ENCODE peak calls at places on chromosomes 16 and 17, in five cellular contexts. I is IMR-90, X is astrocyte, G is esophagus squamous epithelium, U is upper lobe of right lung. B is an unnamed sample.

GRCh38 chr17:66313995-66314659 is 11.7 kb downstream of the PRKCA start:
- DNase-seq in I (no peak), X (no peak), G (no peak), U (no peak), B (no peak)

GRCh38 chr17:59846391-59847165 is 46.2 kb downstream of the TUBD1 start:
- DNase-seq in I (peak; percentile 94), X (peak; percentile 90), G (no peak), U (peak; percentile 71), B (peak; percentile 87)

GRCh38 chr16:89117239-89117974 is 23.8 kb downstream of the ACSF3 start:
- DNase-seq in I (no peak), X (no peak), G (no peak), U (peak; percentile 34), B (no peak)

GRCh38 chr17:43418441-43419374 is 19.9 kb downstream of the ARL4D start:
- DNase-seq in I (peak; percentile 92), X (peak; percentile 90), G (no peak), U (no peak), B (peak; percentile 35)

GRCh38 chr17:81397314-81398169 is 2.3 kb downstream of the BAHCC1 start:
- DNase-seq in I (peak; percentile 62), X (no peak), G (no peak), U (no peak), B (peak; percentile 74)

GRCh38 chr17:16313159-16314090 is 39.8 kb downstream of the CENPV start:
- DNase-seq in I (peak; percentile 88), X (peak; percentile 64), G (no peak), U (no peak), B (no peak)

GRCh38 chr17:8226536-8227237 is 16.3 kb upstream of the AURKB start:
- DNase-seq in I (peak; percentile 91), X (peak; percentile 83), G (no peak), U (peak; percentile 69), B (peak; percentile 93)

GRCh38 chr17:81513669-81514484 is 1.3 kb upstream of the ACTG1 start:
- DNase-seq in I (peak; percentile 68), X (peak; percentile 64), G (no peak), U (peak; percentile 86), B (peak; percentile 87)

GRCh38 chr16:67669499-67670101 is 3.0 kb downstream of the C16orf86 start:
- DNase-seq in I (no peak), X (no peak), G (no peak), U (no peak), B (no peak)

GRCh38 chr16:84739349-84740124 is 39.7 kb downstream of the USP10 start:
- DNase-seq in I (peak; percentile 97), X (peak; percentile 92), G (no peak), U (no peak), B (no peak)

GRCh38 chr16:24146523-24146922 is 109.6 kb upstream of the CACNG3 start:
- DNase-seq in I (no peak), X (peak; percentile 30), G (no peak), U (no peak), B (peak; percentile 39)

GRCh38 chr17:51439395-51440229 is 179.3 kb downstream of the UTP18 start:
- DNase-seq in I (no peak), X (no peak), G (no peak), U (no peak), B (no peak)

GRCh38 chr16:84397090-84397489 is 28.8 kb downstream of the ATP2C2 start:
- DNase-seq in I (no peak), X (no peak), G (no peak), U (peak; percentile 51), B (no peak)

GRCh38 chr16:77599793-77600415 is 122.4 kb upstream of the NUDT7 start:
- DNase-seq in I (peak; percentile 47), X (peak; percentile 20), G (no peak), U (no peak), B (peak; percentile 55)

GRCh38 chr16:73126453-73126853 is 78.5 kb upstream of the ZFHX3 start:
- DNase-seq in I (peak; percentile 61), X (peak; percentile 61), G (no peak), U (no peak), B (peak; percentile 98)

GRCh38 chr16:85437161-85438052 is 175.7 kb upstream of the GSE1 start:
- DNase-seq in I (no peak), X (no peak), G (no peak), U (no peak), B (peak; percentile 45)

GRCh38 chr16:83441523-83441922 is 366.3 kb upstream of the HSBP1 start:
- DNase-seq in I (peak; percentile 10), X (peak; percentile 6), G (no peak), U (no peak), B (no peak)

GRCh38 chr16:12095275-12096161 is 119.0 kb downstream of the SNX29 start:
- DNase-seq in I (peak; percentile 62), X (peak; percentile 47), G (no peak), U (peak; percentile 82), B (peak; percentile 73)

GRCh38 chr16:83137326-83137770 is 510.6 kb downstream of the CDH13 start:
- DNase-seq in I (peak; percentile 83), X (peak; percentile 93), G (no peak), U (no peak), B (peak; percentile 89)

GRCh38 chr16:87161822-87162676 is 155.1 kb downstream of the C16orf95 start:
- DNase-seq in I (no peak), X (no peak), G (no peak), U (peak; percentile 28), B (no peak)

GRCh38 chr16:81723098-81723723 is 55.9 kb upstream of the PLCG2 start:
- DNase-seq in I (peak; percentile 80), X (peak; percentile 64), G (no peak), U (no peak), B (peak; percentile 90)

GRCh38 chr17:17942846-17943245 is 29.4 kb downstream of the TOM1L2 start:
- DNase-seq in I (peak; percentile 62), X (peak; percentile 58), G (no peak), U (no peak), B (peak; percentile 47)

GRCh38 chr16:17360810-17361209 is 110.0 kb downstream of the XYLT1 start:
- DNase-seq in I (no peak), X (no peak), G (no peak), U (no peak), B (no peak)

GRCh38 chr17:5555254-5555653 is 29.1 kb downstream of the NLRP1 start:
- DNase-seq in I (peak; percentile 83), X (peak; percentile 73), G (no peak), U (no peak), B (no peak)

GRCh38 chr17:39979865-39980401 is 674 bp upstream of the PSMD3 start:
- DNase-seq in I (peak; percentile 19), X (peak; percentile 43), G (no peak), U (no peak), B (peak; percentile 48)

DNA sequence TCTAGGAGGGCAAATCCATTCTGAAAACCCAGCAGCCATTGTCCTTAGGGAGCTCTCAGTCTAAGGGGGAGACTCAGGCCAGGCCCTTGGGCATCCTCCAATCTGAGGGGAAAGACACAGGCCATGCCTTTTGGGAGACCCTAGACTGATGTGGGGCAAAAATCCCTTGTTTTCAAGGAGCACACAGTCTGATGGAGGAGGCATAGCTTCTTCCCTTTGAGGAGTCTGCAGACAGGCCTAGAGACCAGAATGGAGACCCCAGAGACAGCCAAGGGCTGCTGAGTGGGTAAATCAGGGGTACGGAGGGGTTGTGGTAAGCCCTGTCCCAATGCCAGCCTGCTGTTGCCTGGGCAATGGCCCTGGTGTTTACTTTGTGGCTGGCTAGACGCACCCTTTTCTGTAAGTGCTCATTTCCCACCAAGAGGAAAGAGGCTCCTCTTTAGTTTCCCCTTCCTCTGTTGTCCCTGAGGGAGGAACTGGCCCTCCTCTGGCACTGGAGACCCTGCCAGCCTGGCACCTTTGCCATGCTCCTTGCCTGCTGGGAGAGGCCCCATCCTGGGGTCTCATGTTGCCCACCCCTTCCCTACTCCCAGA is 19.3 kb downstream of the ARHGAP23 start:
- DNase-seq in I (no peak), X (no peak), G (no peak), U (no peak), B (no peak)
- TF ChIP-seq CTCF in I (no peak), X (no peak), G (peak; percentile 27), U (no peak), B (no peak)

DNA sequence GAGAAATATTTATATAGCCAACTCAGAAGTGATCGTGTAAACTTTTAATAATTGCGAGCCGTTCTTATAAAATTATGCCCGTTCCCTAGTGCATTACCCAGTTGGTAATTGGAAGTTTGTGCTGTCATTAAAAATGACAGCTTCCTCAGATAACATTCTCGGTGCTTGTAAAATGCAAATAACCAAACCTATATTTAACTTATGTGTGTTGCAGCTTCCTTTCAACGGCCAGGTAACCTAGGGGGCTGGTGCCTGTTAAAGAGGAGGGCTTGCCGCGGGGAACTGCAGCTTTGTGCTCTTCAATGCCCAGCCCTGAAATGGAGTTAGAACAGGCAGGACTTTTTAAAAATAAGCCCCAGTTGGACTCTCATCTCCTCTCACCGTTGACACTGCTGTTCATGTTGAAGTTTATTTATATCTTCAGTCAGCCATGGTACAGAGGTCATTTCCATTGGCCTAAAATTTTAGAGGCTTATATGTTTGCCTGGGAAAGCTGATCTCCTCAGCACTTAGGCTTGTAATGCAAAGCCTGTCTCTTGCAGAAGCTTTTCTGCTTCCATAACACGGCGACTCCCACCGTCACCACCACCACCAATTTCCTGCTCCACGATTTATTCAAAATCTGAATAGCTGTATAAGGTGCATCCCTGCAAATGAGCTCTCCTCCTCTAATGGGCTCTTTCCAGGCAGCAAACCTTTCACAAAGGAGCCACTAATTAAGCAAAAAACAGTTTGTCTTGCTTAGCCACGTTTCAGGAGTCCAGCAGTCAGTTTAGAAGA is 74.7 kb downstream of the RPA1 start:
- DNase-seq in I (no peak), X (no peak), G (no peak), U (no peak), B (peak; percentile 40)
- H3K4me1 ChIP-seq in I (no peaks in the 10 kb centered on the region), X (peaks cover 11% of the 10 kb centered on the region), G (peaks cover 26% of the 10 kb centered on the region), U (peaks cover 4% of the 10 kb centered on the region), B (peaks cover 48% of the 10 kb centered on the region)

DNA sequence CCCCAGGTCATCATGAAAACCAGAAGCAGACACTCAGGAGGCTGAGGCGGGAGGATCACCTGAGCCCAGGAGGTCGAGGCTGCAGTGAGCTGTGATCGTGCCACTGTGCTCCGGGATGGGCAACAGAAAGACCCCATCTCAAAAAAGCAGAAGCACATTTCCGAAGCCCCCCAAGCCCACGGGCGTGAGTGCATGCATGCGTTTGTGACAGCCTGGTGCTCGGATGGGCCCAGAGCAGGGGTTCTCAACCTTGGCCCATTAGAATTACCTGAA is 19.1 kb downstream of the TMC6 start:
- DNase-seq in I (no peak), X (no peak), G (no peak), U (no peak), B (no peak)
- H3K36me3 ChIP-seq in I (peaks cover 3% of the 10 kb centered on the region), X (no peaks in the 10 kb centered on the region), G (peaks cover 66% of the 10 kb centered on the region), U (peaks cover 61% of the 10 kb centered on the region), B (peaks cover 2% of the 10 kb centered on the region)

GRCh38 chr17:57784226-57784895 is 39.3 kb upstream of the CCDC182 start:
- DNase-seq in I (no peak), X (no peak), G (no peak), U (no peak), B (peak; percentile 4)
- TF ChIP-seq CTCF in I (no peak), X (no peak), G (no peak), U (no peak), B (no peak)

GRCh38 chr17:77145635-77146632 is 5.2 kb downstream of the SEC14L1 start:
- DNase-seq in I (peak; percentile 76), X (peak; percentile 80), G (no peak), U (peak; percentile 79), B (peak; percentile 83)

GRCh38 chr17:77147357-77147801 is 6.6 kb downstream of the SEC14L1 start:
- DNase-seq in I (no peak), X (no peak), G (no peak), U (peak; percentile 34), B (no peak)

GRCh38 chr17:77146882-77147281 is 6.1 kb downstream of the SEC14L1 start:
- DNase-seq in I (no peak), X (no peak), G (no peak), U (peak; percentile 84), B (no peak)

GRCh38 chr17:77148959-77149510 is 8.3 kb downstream of the SEC14L1 start:
- DNase-seq in I (no peak), X (no peak), G (no peak), U (no peak), B (no peak)

GRCh38 chr17:77148109-77148958 is 7.6 kb downstream of the SEC14L1 start:
- DNase-seq in I (no peak), X (no peak), G (no peak), U (peak; percentile 31), B (peak; percentile 18)
- H3K4me1 ChIP-seq in I (peaks cover 14% of the 10 kb centered on the region), X (peaks cover 30% of the 10 kb centered on the region), G (peaks cover 94% of the 10 kb centered on the region), U (peaks cover 75% of the 10 kb centered on the region), B (peaks cover 47% of the 10 kb centered on the region)

B was measured in cardiac muscle cell.